ENCODE peak calls at places on chromosomes 16 and 17, in five cellular contexts. F is tibial artery, I is fibroblast of pulmonary artery, G is stomach, P is H1. H is an unnamed sample.

GRCh38 chr17:2906907-2907306 is 110.7 kb downstream of the RAP1GAP2 start:
- DNase-seq in P (no peak), G (no peak), I (no peak), F (no peak), H (no peak)

GRCh38 chr17:68431661-68432071 is 25.6 kb downstream of the WIPI1 start:
- DNase-seq in F (no peak), I (peak), P (no peak), G (no peak), H (no peak)

GRCh38 chr16:55912022-55912421 is 36.8 kb upstream of the CES5A start:
- DNase-seq in G (no peak), I (no peak), P (no peak), F (no peak), H (no peak)

GRCh38 chr16:84228321-84228838 is 11.4 kb downstream of the KCNG4 start:
- DNase-seq in P (peak), F (peak), G (no peak), I (peak), H (peak)

GRCh38 chr17:19943026-19943425 is 34.6 kb downstream of the AKAP10 start:
- DNase-seq in I (no peak), G (no peak), P (no peak), F (no peak), H (no peak)

GRCh38 chr16:5793556-5793955 is 696.0 kb upstream of the EEF2KMT start:
- DNase-seq in F (no peak), G (no peak), P (no peak), I (no peak), H (no peak)

GRCh38 chr16:88405325-88406060 is 22.7 kb downstream of the ZNF469 start:
- DNase-seq in P (no peak), F (peak), G (peak), I (peak), H (no peak)

GRCh38 chr17:81165246-81166032 is at the start of gene PVALEF:
- DNase-seq in G (no peak), P (peak), F (no peak), I (no peak), H (no peak)

GRCh38 chr16:84638195-84638806 is 10.0 kb upstream of the KLHL36 start:
- DNase-seq in I (no peak), P (no peak), F (no peak), G (no peak), H (no peak)

GRCh38 chr16:4924593-4925378 is 12.2 kb downstream of the PPL start:
- DNase-seq in G (peak), F (no peak), I (no peak), P (no peak), H (no peak)

GRCh38 chr16:30740364-30741251 is 7.6 kb upstream of the PHKG2 start:
- DNase-seq in F (peak), I (peak), G (peak), P (no peak), H (peak)

GRCh38 chr17:82047914-82048570 is 3.6 kb downstream of the RFNG start:
- DNase-seq in P (no peak), F (no peak), G (no peak), I (no peak), H (no peak)

GRCh38 chr16:84358601-84359295 is 9.6 kb upstream of the ATP2C2 start:
- DNase-seq in F (no peak), G (no peak), P (no peak), I (no peak), H (no peak)

GRCh38 chr17:78674595-78675315 is 97.6 kb upstream of the DNAH17 start:
- DNase-seq in F (no peak), G (no peak), P (no peak), I (no peak), H (peak)

GRCh38 chr16:85437161-85438052 is 175.7 kb upstream of the GSE1 start:
- DNase-seq in P (no peak), F (peak), G (peak), I (no peak), H (no peak)

GRCh38 chr17:63786961-63787711 is 13.2 kb downstream of the DDX42 start:
- DNase-seq in I (no peak), P (no peak), G (no peak), F (no peak), H (no peak)

GRCh38 chr17:45782889-45783592 is 1.1 kb upstream of the CRHR1 start:
- DNase-seq in P (no peak), G (no peak), F (no peak), I (no peak), H (no peak)

GRCh38 chr17:40615295-40615988 is 32.2 kb downstream of the SMARCE1 start:
- DNase-seq in I (peak), P (peak), G (peak), F (no peak), H (no peak)

GRCh38 chr17:21004016-21004930 is 38.5 kb downstream of the USP22 start:
- DNase-seq in P (no peak), F (peak), G (no peak), I (no peak), H (no peak)

GRCh38 chr17:81210466-81210865 is 12.3 kb downstream of the CEP131 start:
- DNase-seq in P (no peak), I (no peak), F (no peak), G (no peak), H (no peak)

GRCh38 chr17:79832211-79833109 is 6.8 kb downstream of the CBX4 start:
- DNase-seq in F (no peak), P (no peak), G (peak), I (no peak), H (no peak)

GRCh38 chr17:31788956-31789355 is 70.1 kb downstream of the COPRS start:
- DNase-seq in P (no peak), G (no peak), I (no peak), F (no peak), H (no peak)

GRCh38 chr16:66996983-66997358 is 8.6 kb downstream of the CES4A start:
- DNase-seq in F (no peak), I (no peak), G (no peak), P (no peak), H (no peak)

GRCh38 chr17:81859906-81860755 is at the start of gene P4HB:
- DNase-seq in G (no peak), P (no peak), F (peak), I (no peak), H (no peak)

GRCh38 chr17:3920940-3921852 is 4.9 kb upstream of the P2RX1 start:
- DNase-seq in F (peak), P (no peak), I (no peak), G (peak), H (no peak)

GRCh38 chr17:56213031-56213430 is 59.8 kb downstream of the ANKFN1 start:
- DNase-seq in G (no peak), F (no peak), P (no peak), I (no peak), H (no peak)

GRCh38 chr17:61412860-61413653 is 13.4 kb downstream of the TBX2 start:
- DNase-seq in G (no peak), F (peak), P (no peak), I (no peak), H (peak)

GRCh38 chr17:80773243-80773991 is 218.2 kb upstream of the CHMP6 start:
- DNase-seq in P (no peak), F (peak), I (no peak), G (no peak), H (no peak)

DNA sequence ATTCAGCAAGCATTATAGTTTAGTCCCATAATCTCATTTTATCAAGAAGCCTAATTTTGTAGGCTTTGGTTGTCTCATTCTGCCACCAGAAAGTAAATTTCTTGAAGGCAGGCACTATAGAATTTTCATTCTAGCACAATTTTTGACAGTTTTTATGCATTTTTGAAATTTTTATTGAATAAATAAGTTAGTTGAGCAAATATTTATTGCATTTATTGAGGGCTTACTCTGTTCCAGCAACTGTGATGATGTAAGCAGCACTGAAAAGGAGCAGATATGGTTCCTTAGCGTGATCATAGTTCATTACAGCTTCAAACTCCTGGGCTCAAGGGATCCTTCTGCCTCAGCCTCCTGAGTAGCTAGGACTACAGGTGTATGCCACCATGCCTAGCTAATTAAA is 34.2 kb downstream of the PPM1E start:
- DNase-seq in P (no peak), G (no peak), I (no peak), F (no peak), H (no peak)
- H3K4me3 ChIP-seq in P (no peak), G (no peak), I (no peak), F (no peak), H (no peak)

GRCh38 chr17:48619821-48620496 is 4.9 kb upstream of the HOXB8 start:
- DNase-seq in P (no peak), G (no peak), I (no peak), F (no peak), H (no peak)

GRCh38 chr17:48622857-48623256 is 3.3 kb downstream of the HOXB9 start:
- DNase-seq in I (no peak), F (no peak), P (no peak), G (no peak), H (no peak)

GRCh38 chr17:48620497-48621139 is 5.5 kb upstream of the HOXB8 start:
- DNase-seq in F (no peak), P (no peak), G (no peak), I (no peak), H (no peak)

GRCh38 chr17:48623583-48623982 is 2.6 kb downstream of the HOXB9 start:
- DNase-seq in P (no peak), I (no peak), F (no peak), G (no peak), H (no peak)

DNA sequence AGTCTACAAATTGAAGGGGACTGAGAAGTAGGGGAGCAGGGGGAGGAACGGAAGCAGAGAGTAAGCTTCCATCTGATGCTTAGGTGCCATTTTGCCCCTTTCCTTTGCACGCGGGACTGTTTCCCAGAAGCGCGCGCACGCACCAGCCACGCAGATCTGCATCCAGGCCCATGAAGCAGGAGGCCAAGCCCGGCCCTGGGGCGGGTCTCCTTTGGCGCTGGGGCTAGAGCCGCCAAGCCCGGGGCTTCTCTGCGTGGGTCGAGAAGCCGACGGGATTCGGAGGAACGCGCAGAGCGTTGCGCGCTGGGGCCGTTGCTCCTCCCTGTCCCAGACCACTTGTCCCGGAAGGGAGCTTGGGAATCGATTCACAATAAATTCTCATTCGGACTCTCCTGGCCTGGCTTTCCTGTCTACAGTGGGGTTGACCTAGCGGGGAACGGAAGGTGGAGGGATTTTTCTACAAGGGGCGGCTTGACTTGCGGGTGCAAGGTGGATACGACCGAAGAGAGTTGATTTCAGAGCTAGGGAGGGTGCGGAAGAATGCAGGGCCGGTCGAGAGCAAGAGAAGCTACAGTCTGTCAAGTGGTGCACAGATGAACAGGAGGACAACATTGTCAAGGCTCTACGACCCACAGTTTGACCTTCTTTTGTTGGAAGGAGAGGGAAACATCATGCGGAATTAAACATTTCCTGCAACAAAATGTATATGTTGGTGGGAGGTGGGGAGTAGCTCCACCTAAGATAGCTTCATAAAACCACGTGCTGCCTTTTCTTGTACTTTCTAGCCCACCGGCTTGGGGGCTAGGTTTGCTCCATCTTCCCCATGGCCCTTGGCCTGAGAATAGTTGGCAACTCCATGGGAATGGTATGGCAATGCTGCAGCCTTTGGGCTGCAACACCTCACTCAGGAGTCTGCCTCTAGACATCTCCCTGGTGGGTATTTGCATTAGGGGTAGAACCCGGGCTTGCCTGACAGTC is 4.5 kb downstream of the HOXB9 start:
- DNase-seq in I (no peak), G (no peak), F (no peak), P (no peak), H (no peak)
- H3K4me3 ChIP-seq in I (no peak), G (no peak), F (no peak), P (no peak), H (no peak)

GRCh38 chr16:82010649-82011048 is 621 bp downstream of the SDR42E1 start:
- DNase-seq in F (no peak), I (no peak), P (no peak), G (no peak), H (no peak)

GRCh38 chr16:82016268-82016667 is 5.0 kb upstream of the SDR42E1 start:
- DNase-seq in I (peak), G (no peak), P (no peak), F (no peak), H (no peak)

GRCh38 chr16:82008957-82009592 is 2.2 kb downstream of the SDR42E1 start:
- DNase-seq in I (no peak), P (no peak), G (no peak), F (no peak), H (no peak)

GRCh38 chr16:82007189-82007588 is 4.1 kb downstream of the SDR42E1 start:
- DNase-seq in F (no peak), I (no peak), G (no peak), P (no peak), H (no peak)

GRCh38 chr16:82011199-82011641 is at the start of gene SDR42E1:
- DNase-seq in P (no peak), G (peak), F (no peak), I (no peak), H (no peak)
- H3K4me3 ChIP-seq in P (no peak), G (peak), F (peak), I (no peak), H (peak)

GRCh38 chr17:49496183-49496865 is 1.2 kb downstream of the NGFR start:
- DNase-seq in P (no peak), I (peak), F (peak), G (peak), H (no peak)

GRCh38 chr17:49494937-49495841 is at the start of gene NGFR:
- DNase-seq in G (no peak), F (no peak), P (no peak), I (no peak), H (no peak)

GRCh38 chr17:49496866-49497146 is 1.7 kb downstream of the NGFR start:
- DNase-seq in I (no peak), G (no peak), P (no peak), F (no peak), H (no peak)

GRCh38 chr17:49495842-49496182 is 719 bp downstream of the NGFR start:
- DNase-seq in F (no peak), P (no peak), I (no peak), G (no peak), H (no peak)

DNA sequence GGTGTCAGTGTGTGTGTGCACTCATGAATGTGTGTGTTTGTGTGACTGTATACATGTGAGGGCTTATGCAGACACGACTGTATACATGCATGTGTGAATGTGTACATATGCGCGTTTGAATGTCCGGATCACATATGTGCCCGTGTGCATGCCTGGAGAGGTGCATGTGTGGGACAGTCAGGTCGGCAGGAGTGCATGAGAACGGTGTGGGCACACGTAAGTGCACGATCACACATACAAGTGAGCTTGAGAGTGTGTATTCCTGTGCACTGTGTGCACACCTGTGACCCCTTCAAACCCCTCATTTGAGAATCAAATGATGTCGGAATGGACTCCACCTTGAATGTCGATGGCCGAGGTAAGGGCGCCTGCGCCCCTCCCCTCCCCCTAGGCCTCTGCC is 694 bp upstream of the NGFR start:
- DNase-seq in G (no peak), P (no peak), F (no peak), I (no peak), H (no peak)
- H3K4me3 ChIP-seq in G (peak), P (no peak), F (peak), I (no peak), H (peak)

DNA sequence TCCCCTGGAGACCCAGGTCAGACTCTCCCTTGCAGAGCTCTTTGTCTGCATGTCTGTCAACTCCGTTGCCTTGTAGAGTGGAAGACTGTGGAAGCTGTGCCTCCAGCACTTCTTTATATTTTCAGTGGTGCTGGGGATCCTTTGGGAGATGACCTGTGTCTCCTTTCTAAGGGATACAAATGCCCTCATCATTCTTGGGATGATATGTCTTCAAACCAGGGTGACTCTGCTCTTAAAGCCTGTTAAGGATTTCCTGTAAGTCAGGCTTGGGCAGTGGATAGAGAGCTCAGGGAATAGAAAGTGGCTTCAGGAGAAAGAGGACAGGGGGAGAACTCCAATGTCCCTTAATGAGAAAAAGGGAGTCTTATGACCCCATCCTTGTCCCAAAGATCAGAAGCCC is 1.5 kb downstream of the HOXB3 start:
- DNase-seq in F (no peak), G (no peak), I (no peak), P (no peak), H (no peak)
- H3K4me3 ChIP-seq in F (no peak), G (peak), I (no peak), P (no peak), H (no peak)

GRCh38 chr16:47779201-47780016 is 318.3 kb downstream of the PHKB start:
- DNase-seq in F (no peak), I (peak), G (no peak), P (no peak), H (no peak)
- H3K4me3 ChIP-seq in F (peak), I (peak), G (peak), P (no peak), H (peak)

GRCh38 chr17:70776446-70776845 is 607.1 kb downstream of the KCNJ2 start:
- DNase-seq in F (no peak), G (no peak), I (no peak), P (no peak), H (no peak)
- H3K4me3 ChIP-seq in F (no peak), G (no peak), I (no peak), P (no peak), H (no peak)

DNA sequence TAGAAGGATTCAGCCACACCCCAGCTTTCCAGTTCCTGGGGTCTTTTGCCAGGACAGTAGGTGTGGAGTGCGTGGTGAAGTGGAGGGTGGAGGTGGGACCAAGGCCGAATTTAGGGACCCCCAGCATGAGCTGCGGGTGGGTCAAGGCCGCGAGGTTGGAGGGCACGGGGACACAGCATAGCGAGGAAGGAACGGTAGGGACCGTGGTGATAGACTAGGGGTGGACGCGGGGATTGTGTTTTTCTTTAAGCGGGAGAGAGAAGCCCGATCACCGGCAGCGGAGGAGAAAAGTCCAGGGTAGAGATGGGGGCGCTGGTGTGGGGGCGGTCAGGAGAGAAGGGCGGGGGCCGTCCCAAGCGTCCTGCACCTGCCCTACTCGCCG is 261 bp upstream of the B4GALNT2 start:
- DNase-seq in F (no peak), G (no peak), I (no peak), P (no peak), H (no peak)
- H3K4me3 ChIP-seq in F (peak), G (peak), I (peak), P (peak), H (peak)

DNA sequence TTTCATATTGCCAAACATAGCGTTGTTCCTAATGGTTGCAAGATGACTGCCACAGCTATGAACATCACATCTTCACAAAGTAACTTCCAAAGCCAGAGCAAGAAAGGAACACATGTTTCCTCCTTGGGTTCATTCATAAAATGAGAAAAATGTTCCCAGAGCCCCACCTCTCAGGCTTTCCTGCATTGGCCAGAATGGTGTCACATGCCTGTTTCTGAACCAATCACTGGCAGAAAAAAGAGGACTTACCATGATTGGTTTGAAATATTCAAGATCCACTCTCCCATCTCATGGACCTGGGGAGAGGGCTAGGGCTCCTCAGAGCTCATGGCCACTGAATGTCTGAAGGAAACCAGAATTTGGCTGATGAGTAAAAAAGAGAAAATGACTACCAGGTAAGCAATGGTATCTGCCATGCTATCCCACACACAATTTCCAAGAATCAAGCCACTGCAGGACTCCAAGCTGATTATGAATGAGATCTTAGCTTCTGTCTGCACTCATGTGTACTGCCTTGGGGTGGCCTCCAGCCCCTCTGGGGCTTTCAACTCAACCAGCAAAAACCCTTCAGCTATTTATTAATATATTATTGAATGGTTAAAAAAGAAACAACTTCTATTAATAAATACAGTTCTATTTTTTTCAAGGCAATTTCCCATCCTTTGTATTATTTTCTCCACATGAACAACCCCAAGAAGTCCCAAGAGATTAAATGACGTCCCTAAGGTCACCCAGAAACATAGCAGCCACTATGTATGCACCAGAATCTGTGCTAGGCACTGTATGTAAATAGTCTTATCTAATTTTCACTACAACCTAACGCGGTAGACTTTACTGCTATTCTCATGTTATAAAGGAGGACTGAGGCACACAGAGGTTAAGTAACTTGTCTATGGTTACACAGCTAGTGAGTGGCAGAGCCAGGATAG is 61.4 kb upstream of the TMC5 start:
- DNase-seq in P (no peak), I (no peak), G (no peak), F (no peak), H (no peak)
- H3K4me3 ChIP-seq in P (no peak), I (no peak), G (no peak), F (no peak), H (no peak)